ENCODE peak calls at places on chromosomes 11 and 22, in ten cellular contexts. R is A549; C is NCI-H1436 treated with DMSO at 0.1 percent for 48 hours; Q is CD4-positive, alpha-beta T cell; D is AG04449; S is cardiac septum; Z is astrocyte of the spinal cord; H is brain pericyte; V is ACHN; F is activated T-helper 2 cell treated with anti-CD3 and anti-CD28 coated beads, Interferon-gamma antibody, Interleukin-2, Interleukin-4, amounts not matched to agents 10 μg/mL and 5 μg/mL and 100 μg/mL, durations not matched to agents 14 hours and 24 hours and 36 hours. I is an unnamed sample.

GRCh38 chr22:23065495-23066122 is 4.7 kb upstream of the GNAZ start:
- DNase-seq in V (no peak), C (no peak), R (no peak), S (peak), Z (no peak), Q (no peak), F (no peak), D (no peak), H (no peak), I (peak)

GRCh38 chr11:10268746-10269487 is 25.1 kb downstream of the SBF2 start:
- DNase-seq in C (no peak), D (no peak), Z (no peak), V (no peak), Q (no peak), H (no peak), S (no peak), F (no peak), R (no peak), I (no peak)

GRCh38 chr11:132347156-132348090 is 977.0 kb downstream of the NTM start:
- DNase-seq in F (no peak), Z (no peak), R (no peak), D (no peak), V (no peak), H (no peak), Q (no peak), S (no peak), C (no peak), I (no peak)

GRCh38 chr11:60367009-60367408 is 11.3 kb upstream of the MS4A7 start:
- DNase-seq in Q (no peak), F (no peak), S (no peak), V (no peak), R (no peak), H (no peak), C (no peak), Z (no peak), D (no peak), I (no peak)

GRCh38 chr11:34745209-34745608 is 124.3 kb downstream of the EHF start:
- DNase-seq in F (no peak), R (no peak), D (no peak), H (no peak), Z (no peak), S (no peak), Q (no peak), C (no peak), V (no peak), I (no peak)

GRCh38 chr11:61650781-61651571 is 29.2 kb upstream of the DAGLA start:
- DNase-seq in S (no peak), C (no peak), D (no peak), Z (no peak), Q (no peak), F (no peak), R (no peak), V (no peak), H (no peak), I (peak)

GRCh38 chr22:30294830-30295229 is 5.5 kb upstream of the CASTOR1 start:
- DNase-seq in D (no peak), H (no peak), Z (no peak), V (no peak), S (no peak), C (no peak), R (no peak), Q (no peak), F (no peak), I (no peak)

GRCh38 chr11:91805293-91805692 is 419.3 kb upstream of the FAT3 start:
- DNase-seq in V (no peak), D (no peak), F (no peak), Z (no peak), Q (no peak), R (no peak), H (no peak), S (no peak), C (no peak), I (no peak)

GRCh38 chr22:19962909-19963806 is 21.5 kb upstream of the TXNRD2 start:
- DNase-seq in H (no peak), V (no peak), F (no peak), S (no peak), C (no peak), Z (no peak), Q (no peak), R (no peak), D (no peak), I (no peak)

GRCh38 chr11:129798212-129798611 is 17.4 kb upstream of the TMEM45B start:
- DNase-seq in C (no peak), S (no peak), Q (no peak), V (no peak), R (no peak), H (no peak), F (no peak), D (no peak), Z (no peak), I (no peak)

GRCh38 chr22:30640839-30641430 is 5.4 kb downstream of the SLC35E4 start:
- DNase-seq in R (no peak), H (no peak), Q (no peak), C (no peak), Z (no peak), V (no peak), F (no peak), S (no peak), D (no peak), I (no peak)

GRCh38 chr22:25782831-25783230 is 40.8 kb downstream of the MYO18B start:
- DNase-seq in Z (no peak), V (no peak), S (no peak), Q (no peak), D (no peak), H (no peak), R (no peak), F (no peak), C (no peak), I (no peak)

GRCh38 chr11:20087118-20087521 is 73.2 kb downstream of the DBX1 start:
- DNase-seq in Q (no peak), F (no peak), Z (peak), D (peak), R (no peak), V (no peak), S (no peak), C (no peak), H (no peak), I (no peak)

I was measured in K562.